ENCODE peak calls at places on chromosomes 5 and 9, in eight cellular contexts. K is body of pancreas, A is HCT116, Z is prostate gland, V is K562, X is transverse colon, R is uterus, I is vagina. Q is an unnamed sample.

GRCh38 chr9:13970018-13970417 is 343.9 kb downstream of the NFIB start:
- DNase-seq in V (no peak), A (no peak), X (no peak), Z (no peak), K (no peak), R (no peak), I (no peak), Q (no peak)

GRCh38 chr9:99411068-99411467 is 189.0 kb downstream of the SEC61B start:
- DNase-seq in K (no peak), Z (no peak), I (no peak), X (no peak), V (no peak), A (no peak), R (no peak), Q (no peak)

GRCh38 chr5:157670662-157671591 is at the start of gene C5orf52:
- DNase-seq in X (peak; percentile 82), I (peak; percentile 83), R (peak; percentile 45), A (no peak), Z (peak; percentile 39), K (peak; percentile 50), V (no peak), Q (peak; percentile 58)

GRCh38 chr9:123741214-123741613 is 188.7 kb downstream of the DENND1A start:
- DNase-seq in R (no peak), Z (no peak), X (no peak), A (no peak), V (no peak), K (no peak), I (no peak), Q (no peak)

GRCh38 chr5:68225188-68225910 is 9.8 kb downstream of the PIK3R1 start:
- DNase-seq in I (no peak), K (peak; percentile 56), R (peak; percentile 57), Z (peak; percentile 38), A (no peak), X (peak; percentile 69), V (no peak), Q (peak; percentile 57)

GRCh38 chr5:155591273-155591672 is 577.7 kb downstream of the KIF4B start:
- DNase-seq in I (no peak), K (no peak), X (no peak), R (no peak), Z (no peak), A (no peak), V (no peak), Q (no peak)

GRCh38 chr5:178273041-178273440 is 40.4 kb upstream of the PHYKPL start:
- DNase-seq in K (no peak), A (no peak), I (no peak), R (no peak), Z (no peak), V (no peak), X (no peak), Q (no peak)

GRCh38 chr9:135070198-135070951 is 17.1 kb upstream of the OLFM1 start:
- DNase-seq in I (no peak), V (no peak), K (no peak), A (no peak), X (peak; percentile 1), Z (no peak), R (peak; percentile 6), Q (no peak)

GRCh38 chr5:58412081-58412480 is 47.8 kb downstream of the PLK2 start:
- DNase-seq in V (no peak), I (no peak), Z (no peak), R (no peak), K (no peak), X (no peak), A (no peak), Q (no peak)

GRCh38 chr5:160045004-160045403 is 36.1 kb downstream of the TTC1 start:
- DNase-seq in Z (no peak), X (no peak), I (no peak), R (no peak), K (no peak), V (no peak), A (no peak), Q (no peak)

GRCh38 chr5:116062352-116062751 is 22.5 kb upstream of the COMMD10 start:
- DNase-seq in R (no peak), Z (no peak), V (no peak), K (no peak), A (no peak), X (no peak), I (no peak), Q (no peak)

GRCh38 chr5:456351-457194 is 13.6 kb downstream of the EXOC3 start:
- DNase-seq in A (no peak), R (no peak), I (no peak), X (peak; percentile 4), Z (no peak), K (no peak), V (no peak), Q (no peak)

GRCh38 chr9:121353246-121353975 is 16.6 kb downstream of the STOM start:
- DNase-seq in V (no peak), Z (no peak), I (no peak), X (no peak), K (no peak), A (no peak), R (no peak), Q (no peak)

GRCh38 chr5:135051872-135052271 is 17.8 kb upstream of the PITX1 start:
- DNase-seq in K (no peak), R (no peak), V (peak; percentile 85), A (no peak), X (no peak), I (no peak), Z (no peak), Q (no peak)

DNA sequence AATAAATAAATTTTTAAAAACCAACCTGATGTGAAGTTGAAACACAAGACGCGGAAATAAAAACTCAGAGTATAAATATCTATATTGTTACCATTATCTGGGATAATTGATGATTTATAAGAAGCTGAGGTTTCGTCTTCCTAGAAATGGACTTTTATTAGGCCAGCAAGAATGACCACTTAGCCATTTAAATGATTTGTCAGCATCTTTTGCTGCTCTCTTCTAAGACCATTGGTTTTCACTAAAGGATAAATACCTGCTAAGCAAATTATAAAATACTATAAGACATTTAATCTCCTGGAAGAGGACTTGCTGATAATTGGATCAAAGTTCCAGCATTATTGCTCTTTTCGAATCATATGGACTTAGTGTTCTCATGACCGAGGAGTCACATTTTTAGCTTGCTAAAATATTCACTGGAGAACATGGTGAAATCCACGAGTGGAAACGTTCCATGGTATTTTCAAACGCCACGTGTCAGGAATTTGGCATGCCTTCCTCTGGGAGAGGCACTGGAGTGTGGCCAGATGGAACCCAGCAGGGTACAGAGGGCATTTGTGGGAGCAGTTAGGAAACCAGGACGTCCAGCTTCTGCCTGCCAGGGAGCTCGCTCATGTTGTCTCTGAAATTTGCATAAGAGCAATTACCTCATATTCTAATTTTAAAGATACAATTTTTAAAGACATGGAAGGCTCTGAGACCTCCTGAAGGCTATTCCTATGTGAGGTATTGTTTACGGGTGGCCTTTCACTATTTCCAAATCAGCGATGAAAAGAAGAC is 43.1 kb downstream of the TNFAIP8 start:
- DNase-seq in X (peak; percentile 73), K (peak; percentile 71), R (peak; percentile 48), V (no peak), A (no peak), I (no peak), Z (no peak), Q (peak; percentile 25)
- TF ChIP-seq POLR2A in X (no peak), K (no peak), R (no peak), V (no peak), A (no peak), I (no peak), Z (no peak), Q (no peak)

GRCh38 chr5:151130235-151130921 is 27.2 kb downstream of the ANXA6 start:
- DNase-seq in I (no peak), A (no peak), R (no peak), X (no peak), K (no peak), Z (no peak), V (no peak), Q (no peak)

GRCh38 chr5:151130922-151131891 is 26.4 kb downstream of the ANXA6 start:
- DNase-seq in I (no peak), X (peak; percentile 35), V (no peak), Z (no peak), A (no peak), K (peak; percentile 77), R (no peak), Q (no peak)

GRCh38 chr5:151127926-151128325 is 29.7 kb downstream of the ANXA6 start:
- DNase-seq in X (no peak), Z (no peak), V (no peak), R (no peak), I (no peak), K (no peak), A (no peak), Q (no peak)

GRCh38 chr5:151126199-151126645 is 31.4 kb downstream of the ANXA6 start:
- DNase-seq in A (peak; percentile 38), Z (peak; percentile 52), V (peak; percentile 91), K (peak; percentile 77), I (no peak), R (peak; percentile 69), X (peak; percentile 77), Q (peak; percentile 84)

GRCh38 chr5:151128817-151129216 is 28.8 kb downstream of the ANXA6 start:
- DNase-seq in A (no peak), I (no peak), Z (no peak), K (no peak), R (no peak), V (no peak), X (no peak), Q (no peak)
- H3K36me3 ChIP-seq in A (peaks cover 20% of the 10 kb centered on the region), I (no peaks in the 10 kb centered on the region), Z (no peaks in the 10 kb centered on the region), K (peaks cover 2% of the 10 kb centered on the region), R (no peaks in the 10 kb centered on the region), V (no peaks in the 10 kb centered on the region), X (no peaks in the 10 kb centered on the region), Q (no peaks in the 10 kb centered on the region)

GRCh38 chr5:52981507-52981906 is 7.6 kb upstream of the ITGA2 start:
- DNase-seq in Z (no peak), I (no peak), K (no peak), A (no peak), V (no peak), R (no peak), X (no peak), Q (no peak)
- TF ChIP-seq POLR2A in Z (no peak), I (no peak), K (no peak), A (no peak), V (no peak), R (no peak), X (no peak), Q (no peak)

GRCh38 chr9:92061184-92061583 is 54.0 kb downstream of the SPTLC1 start:
- DNase-seq in A (no peak), V (no peak), Z (no peak), I (no peak), X (no peak), K (no peak), R (no peak), Q (no peak)

GRCh38 chr9:92064711-92065110 is 50.5 kb downstream of the SPTLC1 start:
- DNase-seq in Z (no peak), A (no peak), V (no peak), X (no peak), K (no peak), R (no peak), I (no peak), Q (no peak)

GRCh38 chr9:92071634-92072033 is 43.6 kb downstream of the SPTLC1 start:
- DNase-seq in V (peak; percentile 11), A (no peak), X (no peak), K (no peak), Z (no peak), I (no peak), R (no peak), Q (no peak)

DNA sequence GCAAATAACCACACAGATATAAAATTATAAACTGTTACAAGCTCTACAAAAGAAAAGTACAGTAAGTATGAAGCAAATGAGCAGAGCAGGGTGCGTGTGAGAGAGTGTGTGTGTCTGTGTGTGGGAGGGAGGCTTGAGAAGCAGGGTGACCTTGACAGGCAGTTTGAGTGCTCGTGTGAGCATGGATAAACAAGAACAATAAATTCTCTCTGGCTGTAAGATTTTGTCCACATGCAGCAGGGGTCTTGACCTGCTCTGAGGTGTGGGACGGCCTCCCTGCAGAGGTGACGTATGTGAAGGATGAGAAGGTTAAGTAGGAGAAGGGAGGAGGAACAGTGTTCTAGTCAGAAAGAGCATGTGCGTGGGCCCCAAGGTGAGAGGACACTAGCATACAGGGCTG is 49.1 kb downstream of the SPTLC1 start:
- DNase-seq in R (no peak), Z (no peak), A (no peak), X (no peak), I (no peak), K (no peak), V (no peak), Q (peak; percentile 75)
- H3K36me3 ChIP-seq in R (no peaks in the 10 kb centered on the region), Z (no peaks in the 10 kb centered on the region), A (peaks cover 8% of the 10 kb centered on the region), X (no peaks in the 10 kb centered on the region), I (no peaks in the 10 kb centered on the region), K (peaks cover 12% of the 10 kb centered on the region), V (peaks cover 65% of the 10 kb centered on the region), Q (no peaks in the 10 kb centered on the region)

Q was measured in testis.